ENCODE peak calls at places on chromosome 9, in five cellular contexts. One of them, this sample, is unnamed.

GRCh38 chr9:124480621-124480981 is 26.6 kb downstream of the NR5A1 start:
- DNase-seq in CD8-positive, alpha-beta T cell: no peak
- DNase-seq in aorta: no peak
- DNase-seq in endothelial cell of umbilical vein: peak; percentile 14
- DNase-seq in GM23248: peak; percentile 48
- DNase-seq in this sample: no peak

GRCh38 chr9:107174441-107174840 is 108.6 kb upstream of the RAD23B start:
- DNase-seq in CD8-positive, alpha-beta T cell: no peak
- DNase-seq in aorta: no peak
- DNase-seq in endothelial cell of umbilical vein: no peak
- DNase-seq in GM23248: peak; percentile 70
- DNase-seq in this sample: no peak

GRCh38 chr9:13863112-13863511 is 450.8 kb downstream of the NFIB start:
- DNase-seq in CD8-positive, alpha-beta T cell: no peak
- DNase-seq in aorta: peak; percentile 58
- DNase-seq in endothelial cell of umbilical vein: no peak
- DNase-seq in GM23248: no peak
- DNase-seq in this sample: peak; percentile 58

GRCh38 chr9:132404228-132404881 is 2.3 kb downstream of the TTF1 start:
- DNase-seq in CD8-positive, alpha-beta T cell: no peak
- DNase-seq in aorta: no peak
- DNase-seq in endothelial cell of umbilical vein: peak; percentile 42
- DNase-seq in GM23248: no peak
- DNase-seq in this sample: no peak

GRCh38 chr9:95264954-95265615 is 52.4 kb downstream of the FANCC start:
- DNase-seq in CD8-positive, alpha-beta T cell: no peak
- DNase-seq in aorta: no peak
- DNase-seq in endothelial cell of umbilical vein: peak; percentile 45
- DNase-seq in GM23248: peak; percentile 69
- DNase-seq in this sample: no peak

GRCh38 chr9:136857166-136857565 is 5.0 kb downstream of the MAMDC4 start:
- DNase-seq in CD8-positive, alpha-beta T cell: no peak
- DNase-seq in aorta: no peak
- DNase-seq in endothelial cell of umbilical vein: no peak
- DNase-seq in GM23248: no peak
- DNase-seq in this sample: no peak

GRCh38 chr9:109101810-109102209 is 17.9 kb downstream of the TMEM245 start:
- DNase-seq in CD8-positive, alpha-beta T cell: no peak
- DNase-seq in aorta: no peak
- DNase-seq in endothelial cell of umbilical vein: peak; percentile 93
- DNase-seq in GM23248: peak; percentile 47
- DNase-seq in this sample: no peak

GRCh38 chr9:100448266-100448665 is 21.3 kb downstream of the MSANTD3 start:
- DNase-seq in CD8-positive, alpha-beta T cell: no peak
- DNase-seq in aorta: no peak
- DNase-seq in endothelial cell of umbilical vein: no peak
- DNase-seq in GM23248: no peak
- DNase-seq in this sample: no peak

GRCh38 chr9:34948438-34948837 is 9.6 kb upstream of the PHF24 start:
- DNase-seq in CD8-positive, alpha-beta T cell: no peak
- DNase-seq in aorta: no peak
- DNase-seq in endothelial cell of umbilical vein: no peak
- DNase-seq in GM23248: no peak
- DNase-seq in this sample: no peak

GRCh38 chr9:32581512-32582143 is 8.7 kb upstream of the NDUFB6 start:
- DNase-seq in CD8-positive, alpha-beta T cell: peak; percentile 25
- DNase-seq in aorta: no peak
- DNase-seq in endothelial cell of umbilical vein: peak; percentile 73
- DNase-seq in GM23248: peak; percentile 65
- DNase-seq in this sample: no peak

GRCh38 chr9:119003218-119003617 is 366.0 kb downstream of the BRINP1 start:
- DNase-seq in CD8-positive, alpha-beta T cell: no peak
- DNase-seq in aorta: no peak
- DNase-seq in endothelial cell of umbilical vein: no peak
- DNase-seq in GM23248: peak; percentile 82
- DNase-seq in this sample: no peak

GRCh38 chr9:119556129-119556875 is 187.1 kb upstream of the BRINP1 start:
- DNase-seq in CD8-positive, alpha-beta T cell: no peak
- DNase-seq in aorta: peak; percentile 81
- DNase-seq in endothelial cell of umbilical vein: peak; percentile 80
- DNase-seq in GM23248: peak; percentile 83
- DNase-seq in this sample: peak; percentile 26

GRCh38 chr9:27487927-27488326 is 36.2 kb upstream of the IFNK start:
- DNase-seq in CD8-positive, alpha-beta T cell: no peak
- DNase-seq in aorta: no peak
- DNase-seq in endothelial cell of umbilical vein: no peak
- DNase-seq in GM23248: no peak
- DNase-seq in this sample: no peak

GRCh38 chr9:13431137-13431536 is 151.6 kb upstream of the MPDZ start:
- DNase-seq in CD8-positive, alpha-beta T cell: no peak
- DNase-seq in aorta: no peak
- DNase-seq in endothelial cell of umbilical vein: no peak
- DNase-seq in GM23248: no peak
- DNase-seq in this sample: no peak

GRCh38 chr9:105993051-105993854 is 298.9 kb downstream of the TMEM38B start:
- DNase-seq in CD8-positive, alpha-beta T cell: no peak
- DNase-seq in aorta: no peak
- DNase-seq in endothelial cell of umbilical vein: no peak
- DNase-seq in GM23248: no peak
- DNase-seq in this sample: no peak

GRCh38 chr9:132411091-132411508 is 1.1 kb downstream of the CFAP77 start:
- DNase-seq in CD8-positive, alpha-beta T cell: peak; percentile 73
- DNase-seq in aorta: no peak
- DNase-seq in endothelial cell of umbilical vein: peak; percentile 32
- DNase-seq in GM23248: peak; percentile 49
- DNase-seq in this sample: peak; percentile 26

GRCh38 chr9:34454571-34455065 is 3.8 kb downstream of the FAM219A start:
- DNase-seq in CD8-positive, alpha-beta T cell: no peak
- DNase-seq in aorta: no peak
- DNase-seq in endothelial cell of umbilical vein: no peak
- DNase-seq in GM23248: peak; percentile 89
- DNase-seq in this sample: no peak

GRCh38 chr9:32518276-32518675 is 7.7 kb downstream of the RIGI start:
- DNase-seq in CD8-positive, alpha-beta T cell: no peak
- DNase-seq in aorta: no peak
- DNase-seq in endothelial cell of umbilical vein: no peak
- DNase-seq in GM23248: no peak
- DNase-seq in this sample: no peak

GRCh38 chr9:16575142-16575877 is 295.2 kb downstream of the BNC2 start:
- DNase-seq in CD8-positive, alpha-beta T cell: no peak
- DNase-seq in aorta: no peak
- DNase-seq in endothelial cell of umbilical vein: peak; percentile 17
- DNase-seq in GM23248: peak; percentile 10
- DNase-seq in this sample: peak; percentile 57

GRCh38 chr9:115306860-115307259 is 188.9 kb upstream of the TNC start:
- DNase-seq in CD8-positive, alpha-beta T cell: no peak
- DNase-seq in aorta: no peak
- DNase-seq in endothelial cell of umbilical vein: no peak
- DNase-seq in GM23248: peak; percentile 26
- DNase-seq in this sample: no peak

DNA sequence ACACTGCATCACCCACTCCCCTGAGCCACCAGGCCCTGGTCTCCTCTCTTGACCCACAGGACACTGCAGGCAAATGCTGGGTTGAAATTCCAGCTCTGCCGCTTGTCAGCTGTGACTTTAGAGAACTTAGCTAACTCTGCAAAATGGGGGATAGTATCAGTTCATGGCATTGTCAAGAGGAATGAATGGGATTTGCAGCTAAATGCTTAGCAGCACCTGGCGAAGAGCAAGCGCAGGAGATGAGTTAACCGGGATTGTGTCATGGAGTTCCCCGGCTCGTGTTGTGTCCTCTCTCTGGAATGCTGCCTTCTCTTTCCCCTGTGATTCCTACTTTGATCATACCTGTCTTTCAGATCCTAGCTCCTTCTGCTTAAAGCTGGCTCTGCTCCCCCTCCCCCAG is 67.1 kb downstream of the DAB2IP start:
- DNase-seq in CD8-positive, alpha-beta T cell: no peak
- DNase-seq in aorta: no peak
- DNase-seq in endothelial cell of umbilical vein: no peak
- DNase-seq in GM23248: peak; percentile 15
- DNase-seq in this sample: no peak
- H3K4me1 ChIP-seq in CD8-positive, alpha-beta T cell: no peaks in the 10 kb centered on the region
- H3K4me1 ChIP-seq in aorta: no peaks in the 10 kb centered on the region
- H3K4me1 ChIP-seq in endothelial cell of umbilical vein: peaks cover 5% of the 10 kb centered on the region
- H3K4me1 ChIP-seq in GM23248: peaks cover 22% of the 10 kb centered on the region
- H3K4me1 ChIP-seq in this sample: peaks cover 7% of the 10 kb centered on the region

GRCh38 chr9:70261131-70261870 is 2.5 kb downstream of the SMC5 start:
- DNase-seq in CD8-positive, alpha-beta T cell: no peak
- DNase-seq in aorta: no peak
- DNase-seq in endothelial cell of umbilical vein: no peak
- DNase-seq in GM23248: no peak
- DNase-seq in this sample: no peak

GRCh38 chr9:70262384-70262783 is 3.6 kb downstream of the SMC5 start:
- DNase-seq in CD8-positive, alpha-beta T cell: no peak
- DNase-seq in aorta: no peak
- DNase-seq in endothelial cell of umbilical vein: no peak
- DNase-seq in GM23248: no peak
- DNase-seq in this sample: no peak

GRCh38 chr9:70260606-70261005 is 1.8 kb downstream of the SMC5 start:
- DNase-seq in CD8-positive, alpha-beta T cell: no peak
- DNase-seq in aorta: no peak
- DNase-seq in endothelial cell of umbilical vein: no peak
- DNase-seq in GM23248: no peak
- DNase-seq in this sample: no peak

GRCh38 chr9:70263421-70263820 is 4.6 kb downstream of the SMC5 start:
- DNase-seq in CD8-positive, alpha-beta T cell: no peak
- DNase-seq in aorta: no peak
- DNase-seq in endothelial cell of umbilical vein: no peak
- DNase-seq in GM23248: peak; percentile 72
- DNase-seq in this sample: no peak

DNA sequence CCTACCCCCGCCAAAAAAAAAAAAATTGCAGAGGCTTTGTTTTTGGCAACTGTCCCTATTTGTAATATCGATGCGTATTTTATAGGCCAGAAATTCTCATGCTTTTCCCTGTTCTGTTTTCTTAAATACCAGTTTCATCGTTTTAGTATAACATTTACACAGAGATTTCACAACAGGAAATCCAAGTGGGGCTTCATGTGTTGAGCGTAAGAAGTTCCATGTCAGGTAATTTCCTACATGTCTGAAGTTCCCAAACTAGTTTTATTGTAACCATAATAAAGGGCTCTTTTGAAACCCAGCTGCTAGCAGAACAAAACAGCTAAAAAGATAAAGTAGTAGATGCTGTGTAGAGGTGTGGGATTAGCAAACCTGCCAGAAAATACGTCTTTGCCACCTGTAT is 4.2 kb downstream of the SMC5 start:
- DNase-seq in CD8-positive, alpha-beta T cell: no peak
- DNase-seq in aorta: no peak
- DNase-seq in endothelial cell of umbilical vein: no peak
- DNase-seq in GM23248: no peak
- DNase-seq in this sample: no peak
- H3K4me1 ChIP-seq in CD8-positive, alpha-beta T cell: peaks cover 45% of the 10 kb centered on the region
- H3K4me1 ChIP-seq in aorta: peaks cover 15% of the 10 kb centered on the region
- H3K4me1 ChIP-seq in endothelial cell of umbilical vein: peaks cover 15% of the 10 kb centered on the region
- H3K4me1 ChIP-seq in GM23248: peaks cover 53% of the 10 kb centered on the region
- H3K4me1 ChIP-seq in this sample: peaks cover 18% of the 10 kb centered on the region

GRCh38 chr9:134522502-134522848 is 119.1 kb upstream of the COL5A1 start:
- DNase-seq in CD8-positive, alpha-beta T cell: no peak
- DNase-seq in aorta: no peak
- DNase-seq in endothelial cell of umbilical vein: no peak
- DNase-seq in GM23248: no peak
- DNase-seq in this sample: no peak

GRCh38 chr9:134525070-134525815 is 116.4 kb upstream of the COL5A1 start:
- DNase-seq in CD8-positive, alpha-beta T cell: no peak
- DNase-seq in aorta: no peak
- DNase-seq in endothelial cell of umbilical vein: no peak
- DNase-seq in GM23248: no peak
- DNase-seq in this sample: peak; percentile 14

GRCh38 chr9:134525841-134526797 is 115.5 kb upstream of the COL5A1 start:
- DNase-seq in CD8-positive, alpha-beta T cell: no peak
- DNase-seq in aorta: no peak
- DNase-seq in endothelial cell of umbilical vein: no peak
- DNase-seq in GM23248: peak; percentile 88
- DNase-seq in this sample: peak; percentile 32

GRCh38 chr9:134521817-134522501 is 119.6 kb upstream of the COL5A1 start:
- DNase-seq in CD8-positive, alpha-beta T cell: no peak
- DNase-seq in aorta: no peak
- DNase-seq in endothelial cell of umbilical vein: no peak
- DNase-seq in GM23248: no peak
- DNase-seq in this sample: no peak

DNA sequence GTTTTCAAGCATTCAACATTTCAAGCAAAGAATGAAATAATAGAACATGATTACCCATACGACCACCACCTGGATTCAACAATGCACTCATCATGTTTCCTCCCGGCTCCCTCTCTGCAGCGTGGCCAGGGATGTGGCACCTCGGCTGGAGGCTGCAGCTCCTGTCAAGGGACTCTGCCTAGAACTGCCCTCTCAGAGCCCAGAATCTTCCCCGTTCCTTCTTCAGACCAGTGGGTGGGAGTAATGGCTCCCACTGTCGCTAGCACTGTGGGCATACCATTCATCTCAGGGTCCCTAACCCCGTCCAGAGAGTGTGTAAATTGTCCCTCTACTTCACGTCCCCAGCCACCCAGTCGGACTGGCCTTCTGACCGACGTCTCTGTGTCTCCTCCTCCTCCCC is 118.6 kb upstream of the COL5A1 start:
- DNase-seq in CD8-positive, alpha-beta T cell: no peak
- DNase-seq in aorta: no peak
- DNase-seq in endothelial cell of umbilical vein: no peak
- DNase-seq in GM23248: no peak
- DNase-seq in this sample: no peak
- H3K4me1 ChIP-seq in CD8-positive, alpha-beta T cell: no peaks in the 10 kb centered on the region
- H3K4me1 ChIP-seq in aorta: no peaks in the 10 kb centered on the region
- H3K4me1 ChIP-seq in endothelial cell of umbilical vein: no peaks in the 10 kb centered on the region
- H3K4me1 ChIP-seq in GM23248: peaks cover 21% of the 10 kb centered on the region
- H3K4me1 ChIP-seq in this sample: no peaks in the 10 kb centered on the region

GRCh38 chr9:6415266-6415665 is 2.3 kb downstream of the UHRF2 start:
- DNase-seq in CD8-positive, alpha-beta T cell: no peak
- DNase-seq in aorta: no peak
- DNase-seq in endothelial cell of umbilical vein: no peak
- DNase-seq in GM23248: peak; percentile 15
- DNase-seq in this sample: no peak
- H3K4me1 ChIP-seq in CD8-positive, alpha-beta T cell: peaks cover 44% of the 10 kb centered on the region
- H3K4me1 ChIP-seq in aorta: peaks cover 4% of the 10 kb centered on the region
- H3K4me1 ChIP-seq in endothelial cell of umbilical vein: peaks cover 28% of the 10 kb centered on the region
- H3K4me1 ChIP-seq in GM23248: peaks cover 20% of the 10 kb centered on the region
- H3K4me1 ChIP-seq in this sample: no peaks in the 10 kb centered on the region

This sample was measured in uterus.